ENCODE peak calls at places on chromosomes 12 and 14, in seven cellular contexts. One of them, this sample, is unnamed.

GRCh38 chr12:77151030-77151429 is 85.7 kb upstream of the E2F7 start:
- DNase-seq in PC-3: peak
- DNase-seq in NCI-H2081: no peak
- DNase-seq in NCI-H187: no peak
- DNase-seq in HCT116: no peak
- DNase-seq in non-pigmented ciliary epithelial cell: no peak
- DNase-seq in activated CD4-positive, alpha-beta T cell treated with anti-CD3 and anti-CD28 coated beads for 36 hours: no peak
- DNase-seq in this sample: peak

GRCh38 chr14:33943081-33943480 is 7.8 kb downstream of the EGLN3 start:
- DNase-seq in HCT116: no peak
- DNase-seq in non-pigmented ciliary epithelial cell: no peak
- DNase-seq in NCI-H2081: peak
- DNase-seq in PC-3: no peak
- DNase-seq in NCI-H187: peak
- DNase-seq in activated CD4-positive, alpha-beta T cell treated with anti-CD3 and anti-CD28 coated beads for 36 hours: no peak
- DNase-seq in this sample: no peak

GRCh38 chr12:117052386-117053049 is 46.7 kb downstream of the TESC start:
- DNase-seq in non-pigmented ciliary epithelial cell: no peak
- DNase-seq in activated CD4-positive, alpha-beta T cell treated with anti-CD3 and anti-CD28 coated beads for 36 hours: no peak
- DNase-seq in PC-3: no peak
- DNase-seq in HCT116: no peak
- DNase-seq in NCI-H2081: no peak
- DNase-seq in NCI-H187: no peak
- DNase-seq in this sample: no peak

GRCh38 chr12:113891167-113891692 is 74.9 kb downstream of the RBM19 start:
- DNase-seq in NCI-H2081: no peak
- DNase-seq in PC-3: no peak
- DNase-seq in HCT116: no peak
- DNase-seq in activated CD4-positive, alpha-beta T cell treated with anti-CD3 and anti-CD28 coated beads for 36 hours: no peak
- DNase-seq in NCI-H187: no peak
- DNase-seq in non-pigmented ciliary epithelial cell: no peak
- DNase-seq in this sample: no peak

GRCh38 chr14:68824517-68825347 is 31.9 kb upstream of the ZFP36L1 start:
- DNase-seq in activated CD4-positive, alpha-beta T cell treated with anti-CD3 and anti-CD28 coated beads for 36 hours: peak
- DNase-seq in NCI-H187: peak
- DNase-seq in non-pigmented ciliary epithelial cell: no peak
- DNase-seq in NCI-H2081: peak
- DNase-seq in HCT116: peak
- DNase-seq in PC-3: peak
- DNase-seq in this sample: peak

GRCh38 chr14:64891839-64892375 is 12.2 kb upstream of the SPTB start:
- DNase-seq in non-pigmented ciliary epithelial cell: no peak
- DNase-seq in NCI-H2081: peak
- DNase-seq in PC-3: peak
- DNase-seq in activated CD4-positive, alpha-beta T cell treated with anti-CD3 and anti-CD28 coated beads for 36 hours: peak
- DNase-seq in HCT116: peak
- DNase-seq in NCI-H187: peak
- DNase-seq in this sample: peak

GRCh38 chr12:106974525-106974924 is 12.4 kb downstream of the MTERF2 start:
- DNase-seq in NCI-H2081: no peak
- DNase-seq in NCI-H187: no peak
- DNase-seq in non-pigmented ciliary epithelial cell: no peak
- DNase-seq in activated CD4-positive, alpha-beta T cell treated with anti-CD3 and anti-CD28 coated beads for 36 hours: no peak
- DNase-seq in PC-3: no peak
- DNase-seq in HCT116: no peak
- DNase-seq in this sample: no peak

GRCh38 chr14:92914087-92914656 is 8.8 kb upstream of the CHGA start:
- DNase-seq in PC-3: peak
- DNase-seq in NCI-H2081: no peak
- DNase-seq in activated CD4-positive, alpha-beta T cell treated with anti-CD3 and anti-CD28 coated beads for 36 hours: peak
- DNase-seq in NCI-H187: no peak
- DNase-seq in HCT116: no peak
- DNase-seq in non-pigmented ciliary epithelial cell: no peak
- DNase-seq in this sample: peak

GRCh38 chr12:115583591-115583990 is 693.9 kb downstream of the MED13L start:
- DNase-seq in PC-3: no peak
- DNase-seq in HCT116: no peak
- DNase-seq in activated CD4-positive, alpha-beta T cell treated with anti-CD3 and anti-CD28 coated beads for 36 hours: no peak
- DNase-seq in NCI-H187: no peak
- DNase-seq in non-pigmented ciliary epithelial cell: no peak
- DNase-seq in NCI-H2081: no peak
- DNase-seq in this sample: no peak

GRCh38 chr12:120283318-120283717 is 8.4 kb downstream of the RNU4-2 start:
- DNase-seq in HCT116: no peak
- DNase-seq in NCI-H187: no peak
- DNase-seq in NCI-H2081: no peak
- DNase-seq in non-pigmented ciliary epithelial cell: no peak
- DNase-seq in activated CD4-positive, alpha-beta T cell treated with anti-CD3 and anti-CD28 coated beads for 36 hours: no peak
- DNase-seq in PC-3: no peak
- DNase-seq in this sample: no peak

GRCh38 chr12:49198431-49199155 is 9.7 kb upstream of the TUBA1A start:
- DNase-seq in non-pigmented ciliary epithelial cell: no peak
- DNase-seq in PC-3: peak
- DNase-seq in HCT116: no peak
- DNase-seq in NCI-H2081: peak
- DNase-seq in NCI-H187: no peak
- DNase-seq in activated CD4-positive, alpha-beta T cell treated with anti-CD3 and anti-CD28 coated beads for 36 hours: no peak
- DNase-seq in this sample: peak

GRCh38 chr14:80636071-80636470 is 305.5 kb downstream of the CEP128 start:
- DNase-seq in NCI-H187: no peak
- DNase-seq in activated CD4-positive, alpha-beta T cell treated with anti-CD3 and anti-CD28 coated beads for 36 hours: no peak
- DNase-seq in HCT116: no peak
- DNase-seq in non-pigmented ciliary epithelial cell: no peak
- DNase-seq in PC-3: peak
- DNase-seq in NCI-H2081: no peak
- DNase-seq in this sample: peak

This sample was measured in epithelial cell of esophagus.